ENCODE peak calls at places on chromosomes 13 and 19, in seven cellular contexts. N is K562, J is GM12878, O is HepG2, L is SK-N-SH, G is HCT116, Z is H1. C is an unnamed sample.

GRCh38 chr19:57212109-57212508 is 18.7 kb upstream of the AURKC start:
- DNase-seq in N (no peak), J (no peak), O (no peak), L (no peak), G (no peak), Z (no peak), C (no peak)

GRCh38 chr19:1512671-1513491 is at the start of gene ADAMTSL5:
- DNase-seq in N (peak), J (no peak), O (peak), L (peak), G (no peak), Z (no peak), C (no peak)

GRCh38 chr19:39046037-39046821 is 13.9 kb upstream of the FBXO27 start:
- DNase-seq in N (peak), J (no peak), O (peak), L (no peak), G (peak), Z (no peak), C (peak)

GRCh38 chr19:43779147-43779819 is 1.5 kb downstream of the KCNN4 start:
- DNase-seq in N (no peak), J (no peak), O (no peak), L (no peak), G (no peak), Z (no peak), C (no peak)

GRCh38 chr13:23899555-23899954 is 2.3 kb upstream of the C1QTNF9B start:
- DNase-seq in N (peak), J (no peak), O (peak), L (peak), G (no peak), Z (no peak), C (no peak)

GRCh38 chr13:46617382-46617781 is 64.4 kb downstream of the LRCH1 start:
- DNase-seq in N (no peak), J (no peak), O (no peak), L (no peak), G (no peak), Z (no peak), C (no peak)

GRCh38 chr13:29718694-29719093 is 123.2 kb upstream of the SLC7A1 start:
- DNase-seq in N (no peak), J (no peak), O (no peak), L (no peak), G (no peak), Z (no peak), C (no peak)

GRCh38 chr13:44278164-44278563 is 95.5 kb upstream of the SERP2 start:
- DNase-seq in N (no peak), J (no peak), O (no peak), L (no peak), G (no peak), Z (no peak), C (no peak)

GRCh38 chr13:109166807-109167206 is 537.4 kb downstream of the MYO16 start:
- DNase-seq in N (no peak), J (no peak), O (no peak), L (no peak), G (no peak), Z (no peak), C (no peak)

GRCh38 chr13:112990783-112991182 is 21.8 kb downstream of the MCF2L start:
- DNase-seq in N (no peak), J (no peak), O (no peak), L (peak), G (no peak), Z (no peak), C (no peak)

GRCh38 chr19:38019427-38019724 is 112.4 kb downstream of the SIPA1L3 start:
- DNase-seq in N (no peak), J (no peak), O (no peak), L (no peak), G (no peak), Z (no peak), C (no peak)

GRCh38 chr19:29491995-29492577 is 33.7 kb upstream of the VSTM2B start:
- DNase-seq in N (no peak), J (no peak), O (no peak), L (no peak), G (no peak), Z (peak), C (no peak)
- TF ChIP-seq JUND in N (no peak), J (no peak), O (no peak), L (no peak), G (no peak), Z (no peak), C (no peak)

DNA sequence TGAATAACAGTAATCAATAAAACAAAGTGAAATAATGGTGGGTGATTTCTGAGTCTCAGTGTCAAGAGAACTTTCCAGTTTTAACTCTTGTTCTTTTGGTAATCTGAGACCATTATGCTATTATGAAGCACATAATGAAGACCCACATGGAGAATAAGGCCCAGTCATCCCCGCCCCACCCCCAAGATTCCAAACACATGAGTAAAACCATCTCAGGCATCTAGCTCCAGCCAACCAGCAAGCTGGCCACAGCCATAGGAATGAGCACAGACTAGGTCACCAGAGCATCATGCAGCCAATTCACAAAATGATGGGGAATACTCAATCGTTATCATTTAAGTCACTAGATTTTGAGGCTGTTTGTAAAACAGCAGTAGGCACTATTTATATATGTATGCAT is 1769.0 kb upstream of the PCDH20 start:
- DNase-seq in N (no peak), J (no peak), O (peak), L (no peak), G (peak), Z (peak), C (no peak)
- TF ChIP-seq JUND in N (no peak), J (no peak), O (no peak), L (peak), G (no peak), Z (peak), C (no peak)

DNA sequence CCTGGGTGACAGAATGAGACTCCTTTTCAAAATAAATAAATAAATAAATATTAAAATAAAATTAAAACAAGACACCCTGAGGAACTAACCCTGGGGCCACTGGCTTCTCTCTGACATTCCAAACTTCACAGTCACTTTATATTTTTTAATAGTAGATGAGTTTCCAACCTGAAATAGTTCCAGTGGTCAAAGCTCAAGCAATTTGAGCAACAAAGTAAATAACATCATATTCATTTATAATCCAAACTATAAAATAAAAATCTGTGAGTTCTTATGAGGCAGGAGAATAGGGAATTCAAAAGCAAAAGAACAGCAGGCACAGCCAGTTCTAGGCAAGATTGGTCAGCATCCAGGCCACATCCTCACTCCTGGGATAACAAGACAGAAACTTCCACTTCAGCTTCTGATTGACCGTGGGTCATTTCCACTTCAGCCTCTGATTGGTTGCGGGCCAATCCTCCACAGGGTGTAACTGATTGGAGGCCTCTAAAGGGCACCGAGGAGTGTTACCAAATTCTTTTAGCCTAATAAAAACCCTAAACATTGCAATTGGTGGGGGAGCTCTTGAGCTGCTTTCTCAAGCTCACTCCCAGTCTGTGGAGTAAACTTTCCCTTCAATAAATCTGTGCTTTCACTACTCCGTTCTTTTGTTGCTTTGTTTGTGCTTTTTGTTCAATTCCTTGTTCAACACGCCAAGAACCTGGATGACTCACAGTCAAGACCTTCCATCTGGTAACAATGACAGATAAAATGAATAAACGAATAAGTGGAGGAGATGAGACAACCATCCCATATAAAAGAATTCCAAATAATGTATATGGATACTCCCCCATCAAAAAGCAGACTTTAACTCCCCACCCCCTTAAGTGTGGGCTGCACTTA is 42.5 kb upstream of the AMER2 start:
- DNase-seq in N (no peak), J (no peak), O (no peak), L (no peak), G (no peak), Z (no peak), C (no peak)
- TF ChIP-seq JUND in N (no peak), J (no peak), O (no peak), L (no peak), G (no peak), Z (no peak), C (no peak)

DNA sequence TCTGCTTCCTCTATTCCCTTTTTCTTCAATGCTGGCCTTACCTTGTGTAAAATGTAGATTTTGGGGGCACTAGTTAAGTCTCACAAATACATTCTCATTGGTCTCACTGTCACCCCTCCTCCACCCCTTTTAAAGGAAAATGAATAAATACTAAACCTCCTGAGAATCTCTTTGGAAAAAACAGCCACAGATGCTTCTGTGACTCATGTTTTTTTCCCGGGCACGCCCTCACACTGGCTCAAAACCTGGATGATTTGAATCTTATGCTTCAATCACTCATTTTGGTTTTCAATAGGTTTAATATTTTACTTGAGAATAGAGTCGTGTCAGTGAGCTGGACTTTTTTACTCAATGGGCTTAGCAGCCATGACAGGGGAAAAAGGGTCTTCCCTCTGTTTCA is 66.0 kb upstream of the MED4 start:
- DNase-seq in N (no peak), J (no peak), O (no peak), L (no peak), G (no peak), Z (no peak), C (no peak)
- TF ChIP-seq JUND in N (no peak), J (no peak), O (no peak), L (no peak), G (no peak), Z (no peak), C (no peak)

GRCh38 chr19:19120308-19121156 is 17.7 kb downstream of the TMEM161A start:
- DNase-seq in N (peak), J (no peak), O (peak), L (peak), G (no peak), Z (peak), C (peak)
- TF ChIP-seq JUND in N (no peak), J (no peak), O (no peak), L (no peak), G (no peak), Z (no peak), C (no peak)

GRCh38 chr19:30155529-30156200 is 213.6 kb downstream of the URI1 start:
- DNase-seq in N (no peak), J (no peak), O (no peak), L (no peak), G (no peak), Z (no peak), C (no peak)

GRCh38 chr19:30152510-30153291 is 210.7 kb downstream of the URI1 start:
- DNase-seq in N (no peak), J (no peak), O (no peak), L (peak), G (no peak), Z (no peak), C (no peak)

GRCh38 chr19:30151081-30151480 is 209.0 kb downstream of the URI1 start:
- DNase-seq in N (no peak), J (no peak), O (no peak), L (no peak), G (no peak), Z (no peak), C (no peak)

GRCh38 chr19:30154410-30154809 is 212.4 kb downstream of the URI1 start:
- DNase-seq in N (no peak), J (no peak), O (no peak), L (no peak), G (no peak), Z (no peak), C (no peak)

GRCh38 chr19:30153326-30154210 is 211.5 kb downstream of the URI1 start:
- DNase-seq in N (no peak), J (peak), O (no peak), L (peak), G (no peak), Z (no peak), C (no peak)
- TF ChIP-seq JUND in N (no peak), J (no peak), O (no peak), L (no peak), G (no peak), Z (no peak), C (no peak)

GRCh38 chr19:47122359-47123335 is 8.0 kb upstream of the SAE1 start:
- DNase-seq in N (no peak), J (no peak), O (peak), L (no peak), G (no peak), Z (no peak), C (peak)
- TF ChIP-seq JUND in N (no peak), J (no peak), O (no peak), L (peak), G (no peak), Z (no peak), C (no peak)

DNA sequence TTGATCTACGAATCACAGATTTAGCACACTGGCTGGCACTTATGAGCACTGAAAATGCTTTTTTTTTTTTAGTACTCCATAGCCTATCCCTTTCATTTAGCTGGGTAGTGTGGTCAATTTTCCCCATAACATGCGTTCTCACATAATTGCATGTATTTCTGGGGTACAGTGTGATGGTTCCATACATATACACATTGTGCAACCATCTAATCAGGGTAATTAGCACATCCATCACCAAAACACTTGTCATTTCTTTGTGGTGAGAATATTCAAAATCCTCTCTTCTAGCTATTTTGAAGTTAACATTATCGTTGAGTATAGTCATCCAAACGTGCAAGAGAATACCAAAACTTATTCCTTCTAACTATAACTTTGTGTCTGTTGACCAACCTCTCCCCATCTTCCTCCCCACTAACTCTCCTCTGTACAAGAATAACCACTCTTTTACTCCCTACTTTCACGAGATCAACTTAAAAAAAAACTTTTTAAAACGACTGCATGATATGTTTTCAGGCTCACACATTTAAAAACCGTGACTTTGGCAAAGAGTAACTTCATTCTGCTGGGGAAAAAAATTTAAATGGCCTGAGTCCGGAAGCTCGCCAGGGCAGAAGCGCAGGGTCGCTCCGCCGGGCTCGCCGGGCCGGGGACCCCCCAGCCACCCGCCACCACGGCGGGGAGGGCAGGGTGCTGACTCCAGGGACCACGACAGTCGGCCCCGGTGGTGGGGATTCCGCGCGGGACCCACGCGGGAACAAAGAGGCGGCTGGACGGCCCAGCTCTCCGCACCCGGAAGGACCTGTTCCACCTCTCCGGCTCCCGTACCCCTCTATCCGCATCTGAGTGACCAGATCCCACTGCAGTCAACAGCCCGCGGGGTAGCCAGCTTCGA is 867 bp upstream of the UBAC2 start:
- DNase-seq in N (no peak), J (no peak), O (no peak), L (no peak), G (no peak), Z (no peak), C (no peak)
- TF ChIP-seq JUND in N (no peak), J (no peak), O (no peak), L (no peak), G (no peak), Z (no peak), C (no peak)

C was measured in T47D.